ENCODE peak calls at places on chromosome X, in ten cellular contexts. P is stimulated activated CD4-positive, alpha-beta T cell treated with anti-CD3 and anti-CD28 coated beads, Interleukin-15, amount 100 ng/mL, for 24 hours; Q is GM12864; I is skeletal muscle cell; C is lower leg skin; N is esophagus muscularis mucosa; D is T-cell; K is NCI-H2029; R is hypothalamus; Y is activated T-helper 1 cell treated with anti-CD3 and anti-CD28 coated beads, Interleukin-12 subunit alpha, Interleukin-12 subunit beta, Interleukin-2, Interleukin-4 antibody, amounts not matched to agents 30 ng/mL and 10 ng/mL and 1 ng/mL, durations not matched to agents 14 hours and 24 hours and 36 hours. B is an unnamed sample.

GRCh38 chrX:134396174-134396573 is 63.8 kb upstream of the HPRT1 start:
- DNase-seq in C (no peak), Q (no peak), K (no peak), N (no peak), P (no peak), D (no peak), R (no peak), Y (no peak), I (no peak), B (no peak)

GRCh38 chrX:10900585-10901289 is 210.4 kb upstream of the HCCS start:
- DNase-seq in I (no peak), D (no peak), C (no peak), Y (no peak), N (no peak), P (no peak), R (no peak), Q (no peak), K (no peak), B (no peak)

GRCh38 chrX:37825225-37825842 is 22.0 kb downstream of the DYNLT3 start:
- DNase-seq in C (peak), Q (no peak), P (peak), I (no peak), K (peak), N (no peak), R (no peak), Y (peak), D (peak), B (peak)

GRCh38 chrX:6363193-6363592 is 134.5 kb upstream of the NLGN4X start:
- DNase-seq in K (no peak), D (no peak), R (no peak), I (no peak), Y (no peak), Q (no peak), N (no peak), P (no peak), C (no peak), B (no peak)

GRCh38 chrX:73561791-73562190 is 1.2 kb upstream of the CHIC1 start:
- DNase-seq in Q (no peak), P (no peak), C (no peak), K (no peak), R (no peak), N (no peak), I (no peak), D (no peak), Y (no peak), B (no peak)

GRCh38 chrX:137428777-137429564 is 137.0 kb upstream of the ZIC3 start:
- DNase-seq in N (no peak), R (no peak), K (no peak), C (no peak), P (no peak), Y (no peak), I (no peak), D (no peak), Q (no peak), B (no peak)

GRCh38 chrX:38474543-38474942 is 86.8 kb upstream of the TSPAN7 start:
- DNase-seq in I (no peak), Q (no peak), Y (no peak), R (no peak), P (no peak), K (no peak), N (no peak), D (no peak), C (no peak), B (no peak)

GRCh38 chrX:44310227-44310626 is 33.2 kb downstream of the EFHC2 start:
- DNase-seq in I (no peak), R (no peak), P (no peak), Y (no peak), N (no peak), Q (no peak), K (no peak), C (no peak), D (no peak), B (no peak)

GRCh38 chrX:19804168-19804567 is 83.2 kb downstream of the SH3KBP1 start:
- DNase-seq in K (no peak), N (no peak), R (no peak), P (no peak), C (no peak), I (no peak), Q (no peak), D (no peak), Y (no peak), B (no peak)

GRCh38 chrX:31036895-31037294 is 34.9 kb downstream of the FTHL17 start:
- DNase-seq in C (peak), Y (no peak), D (no peak), Q (no peak), N (no peak), R (no peak), P (peak), I (no peak), K (peak), B (peak)

GRCh38 chrX:41923925-41924693 is 755 bp upstream of the CASK start:
- DNase-seq in K (no peak), C (no peak), D (no peak), I (no peak), Q (no peak), Y (no peak), N (no peak), R (no peak), P (peak), B (no peak)

GRCh38 chrX:102517331-102517730 is 792 bp upstream of the TMSB15A start:
- DNase-seq in R (no peak), P (no peak), N (no peak), K (no peak), Y (no peak), C (no peak), D (no peak), I (no peak), Q (no peak), B (no peak)

GRCh38 chrX:117808413-117808812 is 308.2 kb downstream of the KLHL13 start:
- DNase-seq in N (no peak), K (no peak), C (no peak), D (no peak), Y (no peak), I (no peak), P (no peak), R (no peak), Q (no peak), B (no peak)

GRCh38 chrX:95536661-95537060 is 1148.0 kb upstream of the DIAPH2 start:
- DNase-seq in P (no peak), Y (no peak), D (no peak), K (no peak), N (no peak), Q (no peak), R (no peak), I (no peak), C (no peak), B (no peak)

GRCh38 chrX:41912922-41913321 is 10.4 kb downstream of the CASK start:
- DNase-seq in Y (no peak), C (no peak), N (no peak), K (peak), I (no peak), P (no peak), R (no peak), D (no peak), Q (no peak), B (no peak)

GRCh38 chrX:30812326-30812725 is 76.7 kb downstream of the TAB3 start:
- DNase-seq in I (no peak), Y (no peak), N (no peak), R (no peak), P (no peak), K (no peak), C (no peak), Q (no peak), D (no peak), B (no peak)

GRCh38 chrX:80388206-80388605 is 32.0 kb upstream of the TENT5D start:
- DNase-seq in Q (no peak), P (no peak), R (no peak), I (no peak), N (no peak), C (no peak), Y (no peak), D (no peak), K (no peak), B (no peak)

GRCh38 chrX:13688384-13688771 is 550 bp upstream of the RAB9A start:
- DNase-seq in C (no peak), N (no peak), P (no peak), Q (no peak), I (no peak), R (no peak), K (no peak), Y (no peak), D (no peak), B (no peak)

GRCh38 chrX:31294475-31294874 is 222.6 kb upstream of the FTHL17 start:
- DNase-seq in N (no peak), Q (no peak), P (no peak), K (no peak), Y (no peak), D (no peak), R (no peak), C (no peak), I (no peak), B (no peak)

GRCh38 chrX:37371578-37371981 is 22.4 kb downstream of the PRRG1 start:
- DNase-seq in P (no peak), C (no peak), K (no peak), Q (no peak), D (no peak), I (no peak), R (no peak), N (no peak), Y (no peak), B (no peak)

GRCh38 chrX:12021708-12022107 is 116.6 kb upstream of the FRMPD4 start:
- DNase-seq in D (no peak), Q (no peak), I (no peak), P (no peak), N (no peak), R (no peak), K (no peak), Y (no peak), C (no peak), B (no peak)

GRCh38 chrX:111649641-111650040 is 31.3 kb upstream of the ALG13 start:
- DNase-seq in N (no peak), I (no peak), C (no peak), Y (no peak), P (no peak), R (no peak), K (no peak), Q (no peak), D (no peak), B (no peak)

GRCh38 chrX:43974736-43975135 is 1.5 kb upstream of the NDP start:
- DNase-seq in I (no peak), R (no peak), K (no peak), C (no peak), P (no peak), D (no peak), N (no peak), Q (no peak), Y (no peak), B (no peak)

GRCh38 chrX:85544609-85545008 is 165.1 kb upstream of the POF1B start:
- DNase-seq in Y (no peak), D (no peak), K (no peak), P (no peak), Q (no peak), N (no peak), I (no peak), C (no peak), R (no peak), B (no peak)

GRCh38 chrX:24080670-24081069 is 25.9 kb downstream of the EIF2S3 start:
- DNase-seq in R (no peak), Q (no peak), K (no peak), Y (no peak), N (no peak), I (no peak), D (no peak), P (no peak), C (no peak), B (no peak)

GRCh38 chrX:40778861-40779575 is 43.7 kb upstream of the MED14 start:
- DNase-seq in Y (no peak), R (no peak), I (no peak), K (no peak), Q (no peak), P (no peak), D (no peak), N (no peak), C (no peak), B (no peak)

GRCh38 chrX:39905475-39905889 is 192.3 kb downstream of the BCOR start:
- DNase-seq in D (no peak), Y (no peak), I (no peak), N (no peak), C (no peak), P (no peak), Q (no peak), R (no peak), K (no peak), B (peak)

GRCh38 chrX:103779156-103779555 is 2.5 kb downstream of the PLP1 start:
- DNase-seq in P (no peak), C (no peak), D (no peak), K (no peak), Y (no peak), N (no peak), Q (no peak), R (no peak), I (no peak), B (no peak)

GRCh38 chrX:57121162-57121741 is at the start of gene SPIN2B:
- DNase-seq in R (peak), I (peak), D (peak), N (peak), Y (peak), P (peak), C (peak), Q (peak), K (peak), B (peak)

GRCh38 chrX:44265559-44265958 is 77.9 kb downstream of the EFHC2 start:
- DNase-seq in I (no peak), Q (no peak), K (no peak), R (no peak), C (no peak), Y (no peak), P (no peak), D (no peak), N (no peak), B (no peak)

GRCh38 chrX:8668797-8669196 is 63.1 kb downstream of the ANOS1 start:
- DNase-seq in D (no peak), Q (no peak), C (no peak), R (no peak), I (no peak), P (no peak), N (no peak), K (no peak), Y (no peak), B (no peak)

GRCh38 chrX:13647709-13648212 is 5.2 kb upstream of the TCEANC start:
- DNase-seq in Y (peak), R (no peak), K (peak), I (peak), C (no peak), D (peak), N (peak), P (peak), Q (no peak), B (peak)

B was measured in uterus.